ENCODE peak calls at places on chromosomes 16 and 17, in seven cellular contexts. N is hepatic stellate cell; U is CD4-positive, alpha-beta T cell; V is chondrocyte; I is stimulated activated CD8-positive, alpha-beta memory T cell treated with anti-CD3 and anti-CD28 coated beads, Interleukin-4, amount 100 ng/mL, for 48 hours; D is HFF-Myc; X is mesendoderm. P is an unnamed sample.

GRCh38 chr16:67156146-67156844 is 3.4 kb downstream of the TRADD start:
- DNase-seq in N (no peak), U (no peak), V (no peak), I (no peak), D (no peak), X (no peak), P (no peak)

GRCh38 chr16:14315683-14316320 is 244.7 kb downstream of the MRTFB start:
- DNase-seq in N (no peak), U (no peak), V (no peak), I (no peak), D (no peak), X (no peak), P (no peak)

GRCh38 chr17:73096866-73097265 is 4.4 kb upstream of the SLC39A11 start:
- DNase-seq in N (no peak), U (no peak), V (no peak), I (no peak), D (no peak), X (no peak), P (no peak)

GRCh38 chr17:13562271-13562800 is 39.4 kb downstream of the HS3ST3A1 start:
- DNase-seq in N (peak; percentile 90), U (no peak), V (no peak), I (no peak), D (peak; percentile 73), X (no peak), P (no peak)

GRCh38 chr16:65315004-65315398 is 193.1 kb upstream of the CDH11 start:
- DNase-seq in N (no peak), U (no peak), V (no peak), I (no peak), D (no peak), X (no peak), P (no peak)

GRCh38 chr17:28335201-28335958 is at the start of the genes IFT20 and TNFAIP1:
- DNase-seq in N (peak; percentile 94), U (peak; percentile 95), V (peak; percentile 100), I (peak; percentile 95), D (peak; percentile 98), X (peak; percentile 100), P (peak; percentile 100)

GRCh38 chr17:82602986-82603385 is 45.3 kb downstream of the WDR45B start:
- DNase-seq in N (no peak), U (no peak), V (no peak), I (no peak), D (no peak), X (no peak), P (no peak)

GRCh38 chr17:32127156-32127897 is 15.0 kb upstream of the RHOT1 start:
- DNase-seq in N (peak; percentile 78), U (peak; percentile 73), V (no peak), I (peak; percentile 85), D (no peak), X (peak; percentile 52), P (peak; percentile 79)

GRCh38 chr16:17921357-17921978 is 415.1 kb downstream of the NPIPA8 start:
- DNase-seq in N (no peak), U (peak; percentile 36), V (no peak), I (peak; percentile 73), D (no peak), X (peak; percentile 62), P (peak; percentile 10)

GRCh38 chr17:1989135-1989534 is 36.0 kb downstream of the RTN4RL1 start:
- DNase-seq in N (peak; percentile 76), U (no peak), V (no peak), I (no peak), D (peak; percentile 65), X (no peak), P (no peak)

GRCh38 chr17:78821961-78822360 is 18.7 kb downstream of the USP36 start:
- DNase-seq in N (no peak), U (no peak), V (peak; percentile 75), I (no peak), D (no peak), X (no peak), P (no peak)

GRCh38 chr16:75248142-75248535 is 3.3 kb downstream of the BCAR1 start:
- DNase-seq in N (no peak), U (no peak), V (no peak), I (no peak), D (no peak), X (no peak), P (no peak)

GRCh38 chr17:290626-291025 is 62.0 kb downstream of the RPH3AL start:
- DNase-seq in N (no peak), U (no peak), V (peak; percentile 42), I (no peak), D (no peak), X (no peak), P (no peak)

GRCh38 chr17:48101012-48101720 is at the start of gene CBX1:
- DNase-seq in N (peak; percentile 89), U (peak; percentile 92), V (peak; percentile 99), I (peak; percentile 95), D (peak; percentile 80), X (peak; percentile 98), P (peak; percentile 98)

GRCh38 chr16:58499615-58500328 is at the start of gene NDRG4:
- DNase-seq in N (peak; percentile 62), U (no peak), V (peak; percentile 83), I (peak; percentile 59), D (peak; percentile 73), X (peak; percentile 96), P (peak; percentile 98)

GRCh38 chr16:5071681-5072333 is at the start of gene ALG1:
- DNase-seq in N (peak; percentile 96), U (peak; percentile 87), V (peak; percentile 94), I (peak; percentile 93), D (peak; percentile 56), X (peak; percentile 91), P (peak; percentile 87)

GRCh38 chr17:61456688-61457225 is 4.5 kb downstream of the TBX4 start:
- DNase-seq in N (no peak), U (no peak), V (peak; percentile 92), I (no peak), D (no peak), X (no peak), P (no peak)

GRCh38 chr17:11997972-11998233 is 628 bp upstream of the ZNF18 start:
- DNase-seq in N (no peak), U (peak; percentile 1), V (no peak), I (no peak), D (no peak), X (no peak), P (no peak)

GRCh38 chr17:78381601-78382168 is 3.2 kb downstream of the PGS1 start:
- DNase-seq in N (no peak), U (no peak), V (no peak), I (peak; percentile 62), D (no peak), X (peak; percentile 88), P (no peak)

GRCh38 chr16:74825016-74825415 is 50.4 kb upstream of the FA2H start:
- DNase-seq in N (no peak), U (no peak), V (no peak), I (no peak), D (no peak), X (no peak), P (no peak)

P was measured in SK-N-DZ.